ENCODE peak calls at places on chromosomes 16 and 17, in ten cellular contexts. B is Calu3, D is fibroblast of lung, C is WERI-Rb-1, Q is glutamatergic neuron, K is epithelial cell of proximal tubule, U is fibroblast of mammary gland, J is fibroblast of the aortic adventitia, I is HL-60, O is uterus. W is an unnamed sample.

GRCh38 chr17:42276609-42277341 is 584 bp upstream of the STAT5B start:
- DNase-seq in U (peak; percentile 84), D (peak; percentile 85), K (no peak), B (peak; percentile 85), C (peak; percentile 48), Q (peak; percentile 61), I (no peak), O (peak; percentile 85), J (peak; percentile 84), W (peak; percentile 73)

GRCh38 chr17:82241183-82241925 is 12.5 kb downstream of the SLC16A3 start:
- DNase-seq in C (no peak), B (peak; percentile 48), Q (no peak), J (peak; percentile 22), U (peak; percentile 71), I (peak; percentile 89), K (peak; percentile 35), D (peak; percentile 64), O (peak; percentile 81), W (peak; percentile 69)

GRCh38 chr16:89378947-89379771 is 111.2 kb downstream of the ANKRD11 start:
- DNase-seq in O (no peak), I (no peak), U (peak; percentile 67), Q (no peak), C (peak; percentile 37), J (peak; percentile 55), K (no peak), D (no peak), B (no peak), W (no peak)

GRCh38 chr17:40848583-40849235 is 18.3 kb downstream of the KRT12 start:
- DNase-seq in I (no peak), D (no peak), U (no peak), B (no peak), Q (no peak), J (no peak), K (no peak), C (no peak), O (no peak), W (no peak)

GRCh38 chr17:47188266-47188665 is 829 bp downstream of the CDC27 start:
- DNase-seq in U (peak; percentile 79), I (no peak), O (no peak), Q (no peak), J (peak; percentile 65), B (no peak), C (no peak), D (peak; percentile 68), K (no peak), W (peak; percentile 57)

GRCh38 chr17:41500131-41500911 is 5.1 kb downstream of the KRT13 start:
- DNase-seq in B (peak; percentile 66), K (no peak), Q (no peak), O (no peak), C (no peak), I (no peak), D (peak; percentile 60), J (peak; percentile 40), U (peak; percentile 65), W (peak; percentile 41)

GRCh38 chr16:30623558-30624283 is 13.5 kb upstream of the ZNF689 start:
- DNase-seq in C (no peak), Q (no peak), J (no peak), I (no peak), O (no peak), D (no peak), K (no peak), U (peak; percentile 43), B (no peak), W (peak; percentile 18)

GRCh38 chr17:7809086-7809790 is 24.8 kb upstream of the KDM6B start:
- DNase-seq in C (no peak), I (no peak), D (no peak), J (no peak), B (no peak), O (no peak), Q (no peak), U (no peak), K (no peak), W (no peak)

GRCh38 chr17:45705123-45706009 is 78.8 kb upstream of the CRHR1 start:
- DNase-seq in J (peak; percentile 13), C (no peak), Q (no peak), O (no peak), I (no peak), B (peak; percentile 86), D (peak; percentile 56), K (peak; percentile 32), U (peak; percentile 57), W (no peak)

GRCh38 chr17:73257516-73257915 is 4.2 kb downstream of the CPSF4L start:
- DNase-seq in J (no peak), U (no peak), Q (no peak), O (peak; percentile 33), B (no peak), D (peak; percentile 8), C (no peak), I (no peak), K (no peak), W (no peak)

GRCh38 chr17:73256220-73256619 is 5.5 kb downstream of the CPSF4L start:
- DNase-seq in C (no peak), K (no peak), B (no peak), D (no peak), J (no peak), U (no peak), Q (no peak), O (no peak), I (no peak), W (no peak)

GRCh38 chr17:73250851-73251640 is 10.6 kb downstream of the CPSF4L start:
- DNase-seq in C (no peak), Q (no peak), B (no peak), U (no peak), D (no peak), J (no peak), I (no peak), O (no peak), K (no peak), W (no peak)

GRCh38 chr17:73251871-73252270 is 9.8 kb downstream of the CPSF4L start:
- DNase-seq in K (no peak), I (no peak), O (no peak), J (no peak), U (no peak), C (no peak), Q (no peak), D (no peak), B (no peak), W (no peak)

DNA sequence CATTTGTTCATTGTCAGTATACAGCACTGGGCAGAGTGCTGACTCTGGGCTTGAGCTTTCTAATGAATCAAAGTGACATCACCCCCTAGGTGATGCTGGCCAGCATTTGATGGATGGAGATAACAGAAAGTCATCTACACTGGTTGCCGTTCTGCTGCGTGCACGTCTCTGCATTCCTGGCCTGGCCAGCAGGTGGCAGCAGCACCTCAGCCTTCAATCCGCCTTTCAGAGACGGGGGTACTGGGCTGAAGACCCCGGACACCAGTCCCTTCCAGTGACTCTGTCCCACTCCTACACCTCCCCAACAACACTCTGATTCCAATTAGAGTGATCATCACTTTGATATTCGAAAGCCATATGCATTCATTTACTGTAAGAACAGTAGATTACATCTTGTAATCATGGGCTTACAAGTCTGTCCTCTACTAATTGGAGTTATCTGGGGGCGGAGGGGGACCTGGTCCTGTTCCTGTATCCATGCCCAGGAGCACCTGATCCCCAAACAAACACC is 6.0 kb downstream of the CPSF4L start:
- DNase-seq in U (peak; percentile 28), K (no peak), O (peak; percentile 63), Q (peak; percentile 84), I (no peak), J (peak; percentile 50), B (peak; percentile 56), D (peak; percentile 27), C (peak; percentile 69), W (peak; percentile 12)
- TF ChIP-seq CTCF in U (peak; percentile 98), K (peak; percentile 97), O (peak; percentile 98), Q (peak; percentile 97), I (peak; percentile 99), J (peak; percentile 98), B (peak; percentile 98), D (peak; percentile 93), C (peak; percentile 99), W (peak; percentile 98)

DNA sequence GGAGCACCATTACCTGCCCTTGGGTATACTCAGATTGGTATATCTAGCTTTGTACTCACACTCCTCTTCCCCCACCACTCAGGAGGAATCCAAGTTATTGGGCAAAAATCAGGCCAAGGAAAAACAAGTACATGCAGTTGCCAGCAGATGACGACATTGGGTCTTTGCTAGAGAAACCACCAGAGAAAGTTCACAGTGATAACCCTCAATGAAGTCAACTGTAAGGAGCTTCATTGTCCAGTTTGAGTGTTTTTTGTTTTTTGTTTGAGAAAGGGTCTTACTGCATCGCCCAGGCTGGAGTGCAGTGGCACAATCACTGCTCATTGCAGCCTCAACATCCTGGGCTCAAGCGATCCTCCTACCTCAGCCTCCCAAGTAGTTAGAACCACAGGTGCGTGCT is 34.6 kb upstream of the TOX3 start:
- DNase-seq in U (no peak), C (no peak), Q (no peak), K (peak; percentile 23), O (no peak), D (no peak), J (no peak), B (peak; percentile 36), I (no peak), W (no peak)
- TF ChIP-seq CTCF in U (no peak), C (peak; percentile 32), Q (no peak), K (peak; percentile 79), O (no peak), D (no peak), J (no peak), B (peak; percentile 49), I (no peak), W (no peak)

GRCh38 chr16:2027024-2028010 is 615 bp downstream of the NHERF2 start:
- DNase-seq in U (no peak), D (peak; percentile 64), Q (peak; percentile 48), B (no peak), C (peak; percentile 51), I (no peak), O (no peak), K (no peak), J (peak; percentile 20), W (peak; percentile 48)
- TF ChIP-seq CTCF in U (no peak), D (no peak), Q (no peak), B (no peak), C (peak; percentile 48), I (no peak), O (no peak), K (no peak), J (no peak), W (no peak)

GRCh38 chr17:57740225-57740528 is 4.9 kb downstream of the CCDC182 start:
- DNase-seq in K (no peak), C (no peak), U (no peak), I (no peak), O (no peak), Q (no peak), J (no peak), D (no peak), B (no peak), W (no peak)
- TF ChIP-seq CTCF in K (no peak), C (no peak), U (no peak), I (no peak), O (no peak), Q (no peak), J (no peak), D (no peak), B (no peak), W (no peak)

DNA sequence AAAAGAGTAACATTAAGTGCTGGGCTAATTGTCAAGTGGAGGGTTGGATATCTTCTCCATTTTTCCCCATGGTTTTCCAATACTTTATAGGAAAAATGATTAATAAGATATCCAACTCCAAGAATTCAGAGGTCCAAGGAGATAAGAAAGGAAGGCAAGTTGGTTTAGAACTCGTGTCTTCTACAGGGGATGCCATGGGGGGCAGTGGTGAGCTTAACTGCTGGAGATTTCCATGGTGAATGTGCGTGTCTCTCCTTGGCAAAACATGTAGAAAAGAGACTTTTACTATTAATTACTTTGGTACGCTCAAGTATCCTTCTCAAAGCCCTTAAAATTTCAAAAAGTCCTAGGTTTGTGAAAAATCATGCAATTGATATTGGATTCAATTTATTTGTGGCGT is 982.9 kb upstream of the RBFOX1 start:
- DNase-seq in O (no peak), C (no peak), Q (no peak), J (no peak), I (no peak), D (no peak), K (no peak), B (no peak), U (no peak), W (no peak)
- TF ChIP-seq CTCF in O (no peak), C (no peak), Q (no peak), J (no peak), I (no peak), D (no peak), K (no peak), B (no peak), U (no peak), W (no peak)